ENCODE peak calls at places on chromosomes 16 and 17, in ten cellular contexts. One of them, this sample, is unnamed.

GRCh38 chr17:7217113-7217987 is 2.3 kb downstream of the DLG4 start:
- DNase-seq in tibial artery: no peak
- DNase-seq in ovary: peak; percentile 76
- DNase-seq in mucosa of descending colon: no peak
- DNase-seq in CD8-positive, alpha-beta T cell: no peak
- DNase-seq in lower leg skin: no peak
- DNase-seq in endodermal cell: peak; percentile 89
- DNase-seq in AG04450: no peak
- DNase-seq in BJ: no peak
- DNase-seq in endothelial cell of umbilical vein: peak; percentile 53
- DNase-seq in this sample: no peak

GRCh38 chr16:57773680-57774295 is 28.5 kb downstream of the KIFC3 start:
- DNase-seq in tibial artery: no peak
- DNase-seq in ovary: no peak
- DNase-seq in mucosa of descending colon: no peak
- DNase-seq in CD8-positive, alpha-beta T cell: no peak
- DNase-seq in lower leg skin: no peak
- DNase-seq in endodermal cell: no peak
- DNase-seq in AG04450: no peak
- DNase-seq in BJ: no peak
- DNase-seq in endothelial cell of umbilical vein: no peak
- DNase-seq in this sample: no peak

GRCh38 chr17:36198831-36199465 is 2.4 kb upstream of the CCL3L1 start:
- DNase-seq in tibial artery: no peak
- DNase-seq in ovary: no peak
- DNase-seq in mucosa of descending colon: no peak
- DNase-seq in CD8-positive, alpha-beta T cell: no peak
- DNase-seq in lower leg skin: no peak
- DNase-seq in endodermal cell: peak; percentile 44
- DNase-seq in AG04450: no peak
- DNase-seq in BJ: no peak
- DNase-seq in endothelial cell of umbilical vein: no peak
- DNase-seq in this sample: no peak

GRCh38 chr17:31750578-31750977 is 108.5 kb downstream of the COPRS start:
- DNase-seq in tibial artery: no peak
- DNase-seq in ovary: no peak
- DNase-seq in mucosa of descending colon: no peak
- DNase-seq in CD8-positive, alpha-beta T cell: no peak
- DNase-seq in lower leg skin: no peak
- DNase-seq in endodermal cell: no peak
- DNase-seq in AG04450: no peak
- DNase-seq in BJ: no peak
- DNase-seq in endothelial cell of umbilical vein: no peak
- DNase-seq in this sample: no peak

GRCh38 chr16:75244225-75244792 is 7.1 kb downstream of the BCAR1 start:
- DNase-seq in tibial artery: peak; percentile 94
- DNase-seq in ovary: peak; percentile 61
- DNase-seq in mucosa of descending colon: peak; percentile 75
- DNase-seq in CD8-positive, alpha-beta T cell: no peak
- DNase-seq in lower leg skin: no peak
- DNase-seq in endodermal cell: no peak
- DNase-seq in AG04450: no peak
- DNase-seq in BJ: no peak
- DNase-seq in endothelial cell of umbilical vein: peak; percentile 62
- DNase-seq in this sample: no peak

GRCh38 chr16:28935333-28935732 is 3.6 kb downstream of the CD19 start:
- DNase-seq in tibial artery: no peak
- DNase-seq in ovary: no peak
- DNase-seq in mucosa of descending colon: no peak
- DNase-seq in CD8-positive, alpha-beta T cell: no peak
- DNase-seq in lower leg skin: no peak
- DNase-seq in endodermal cell: no peak
- DNase-seq in AG04450: no peak
- DNase-seq in BJ: no peak
- DNase-seq in endothelial cell of umbilical vein: no peak
- DNase-seq in this sample: no peak

GRCh38 chr16:3589991-3590701 is 12.9 kb upstream of the NLRC3 start:
- DNase-seq in tibial artery: no peak
- DNase-seq in ovary: no peak
- DNase-seq in mucosa of descending colon: no peak
- DNase-seq in CD8-positive, alpha-beta T cell: no peak
- DNase-seq in lower leg skin: no peak
- DNase-seq in endodermal cell: no peak
- DNase-seq in AG04450: no peak
- DNase-seq in BJ: no peak
- DNase-seq in endothelial cell of umbilical vein: no peak
- DNase-seq in this sample: no peak

GRCh38 chr17:27408891-27409290 is 47.4 kb upstream of the KSR1 start:
- DNase-seq in tibial artery: no peak
- DNase-seq in ovary: no peak
- DNase-seq in mucosa of descending colon: no peak
- DNase-seq in CD8-positive, alpha-beta T cell: no peak
- DNase-seq in lower leg skin: peak; percentile 71
- DNase-seq in endodermal cell: no peak
- DNase-seq in AG04450: no peak
- DNase-seq in BJ: no peak
- DNase-seq in endothelial cell of umbilical vein: peak; percentile 4
- DNase-seq in this sample: no peak

GRCh38 chr17:19290047-19290705 is 53.0 kb downstream of the EPN2 start:
- DNase-seq in tibial artery: no peak
- DNase-seq in ovary: no peak
- DNase-seq in mucosa of descending colon: no peak
- DNase-seq in CD8-positive, alpha-beta T cell: no peak
- DNase-seq in lower leg skin: no peak
- DNase-seq in endodermal cell: peak; percentile 65
- DNase-seq in AG04450: no peak
- DNase-seq in BJ: no peak
- DNase-seq in endothelial cell of umbilical vein: no peak
- DNase-seq in this sample: no peak

GRCh38 chr16:397736-398332 is 835 bp downstream of the NME4 start:
- DNase-seq in tibial artery: peak; percentile 92
- DNase-seq in ovary: peak; percentile 70
- DNase-seq in mucosa of descending colon: peak; percentile 70
- DNase-seq in CD8-positive, alpha-beta T cell: no peak
- DNase-seq in lower leg skin: peak; percentile 94
- DNase-seq in endodermal cell: peak; percentile 95
- DNase-seq in AG04450: no peak
- DNase-seq in BJ: no peak
- DNase-seq in endothelial cell of umbilical vein: peak; percentile 49
- DNase-seq in this sample: no peak

GRCh38 chr17:79630821-79631639 is 20.2 kb upstream of the RBFOX3 start:
- DNase-seq in tibial artery: peak; percentile 40
- DNase-seq in ovary: peak; percentile 1
- DNase-seq in mucosa of descending colon: no peak
- DNase-seq in CD8-positive, alpha-beta T cell: no peak
- DNase-seq in lower leg skin: peak; percentile 72
- DNase-seq in endodermal cell: peak; percentile 40
- DNase-seq in AG04450: no peak
- DNase-seq in BJ: no peak
- DNase-seq in endothelial cell of umbilical vein: no peak
- DNase-seq in this sample: no peak

GRCh38 chr17:46159686-46160085 is 33.5 kb downstream of the KANSL1 start:
- DNase-seq in tibial artery: no peak
- DNase-seq in ovary: no peak
- DNase-seq in mucosa of descending colon: no peak
- DNase-seq in CD8-positive, alpha-beta T cell: no peak
- DNase-seq in lower leg skin: no peak
- DNase-seq in endodermal cell: no peak
- DNase-seq in AG04450: peak; percentile 54
- DNase-seq in BJ: peak; percentile 47
- DNase-seq in endothelial cell of umbilical vein: no peak
- DNase-seq in this sample: no peak

GRCh38 chr17:10205549-10206185 is 7.3 kb upstream of the GAS7 start:
- DNase-seq in tibial artery: no peak
- DNase-seq in ovary: no peak
- DNase-seq in mucosa of descending colon: no peak
- DNase-seq in CD8-positive, alpha-beta T cell: no peak
- DNase-seq in lower leg skin: no peak
- DNase-seq in endodermal cell: no peak
- DNase-seq in AG04450: no peak
- DNase-seq in BJ: no peak
- DNase-seq in endothelial cell of umbilical vein: no peak
- DNase-seq in this sample: no peak

GRCh38 chr16:82096641-82097040 is 61.6 kb downstream of the HSD17B2 start:
- DNase-seq in tibial artery: no peak
- DNase-seq in ovary: no peak
- DNase-seq in mucosa of descending colon: no peak
- DNase-seq in CD8-positive, alpha-beta T cell: no peak
- DNase-seq in lower leg skin: no peak
- DNase-seq in endodermal cell: no peak
- DNase-seq in AG04450: no peak
- DNase-seq in BJ: no peak
- DNase-seq in endothelial cell of umbilical vein: no peak
- DNase-seq in this sample: no peak

GRCh38 chr16:74469946-74470478 is 48.7 kb upstream of the CLEC18B start:
- DNase-seq in tibial artery: no peak
- DNase-seq in ovary: no peak
- DNase-seq in mucosa of descending colon: no peak
- DNase-seq in CD8-positive, alpha-beta T cell: no peak
- DNase-seq in lower leg skin: no peak
- DNase-seq in endodermal cell: no peak
- DNase-seq in AG04450: no peak
- DNase-seq in BJ: no peak
- DNase-seq in endothelial cell of umbilical vein: no peak
- DNase-seq in this sample: no peak

GRCh38 chr16:4945560-4946502 is 8.9 kb upstream of the PPL start:
- DNase-seq in tibial artery: peak; percentile 76
- DNase-seq in ovary: peak; percentile 70
- DNase-seq in mucosa of descending colon: no peak
- DNase-seq in CD8-positive, alpha-beta T cell: no peak
- DNase-seq in lower leg skin: peak; percentile 96
- DNase-seq in endodermal cell: no peak
- DNase-seq in AG04450: no peak
- DNase-seq in BJ: no peak
- DNase-seq in endothelial cell of umbilical vein: no peak
- DNase-seq in this sample: no peak

GRCh38 chr17:43085489-43085888 is 39.7 kb downstream of the BRCA1 start:
- DNase-seq in tibial artery: no peak
- DNase-seq in ovary: no peak
- DNase-seq in mucosa of descending colon: no peak
- DNase-seq in CD8-positive, alpha-beta T cell: no peak
- DNase-seq in lower leg skin: no peak
- DNase-seq in endodermal cell: no peak
- DNase-seq in AG04450: no peak
- DNase-seq in BJ: no peak
- DNase-seq in endothelial cell of umbilical vein: peak; percentile 7
- DNase-seq in this sample: peak; percentile 10
- TF ChIP-seq CTCF in tibial artery: no peak
- TF ChIP-seq CTCF in ovary: no peak
- TF ChIP-seq CTCF in mucosa of descending colon: no peak
- TF ChIP-seq CTCF in CD8-positive, alpha-beta T cell: no peak
- TF ChIP-seq CTCF in lower leg skin: no peak
- TF ChIP-seq CTCF in endodermal cell: peak; percentile 20
- TF ChIP-seq CTCF in AG04450: peak; percentile 29
- TF ChIP-seq CTCF in BJ: peak; percentile 20
- TF ChIP-seq CTCF in endothelial cell of umbilical vein: no peak
- TF ChIP-seq CTCF in this sample: peak; percentile 10

GRCh38 chr17:58537266-58537665 is 22.8 kb upstream of the MTMR4 start:
- DNase-seq in tibial artery: no peak
- DNase-seq in ovary: no peak
- DNase-seq in mucosa of descending colon: no peak
- DNase-seq in CD8-positive, alpha-beta T cell: no peak
- DNase-seq in lower leg skin: no peak
- DNase-seq in endodermal cell: no peak
- DNase-seq in AG04450: no peak
- DNase-seq in BJ: no peak
- DNase-seq in endothelial cell of umbilical vein: no peak
- DNase-seq in this sample: no peak
- H3K4me3 ChIP-seq in tibial artery: no peak overlapping the region
- H3K4me3 ChIP-seq in ovary: no peak overlapping the region
- H3K4me3 ChIP-seq in mucosa of descending colon: no peak overlapping the region
- H3K4me3 ChIP-seq in CD8-positive, alpha-beta T cell: no peak overlapping the region
- H3K4me3 ChIP-seq in lower leg skin: no peak overlapping the region
- H3K4me3 ChIP-seq in endodermal cell: no peak overlapping the region
- H3K4me3 ChIP-seq in AG04450: no peak overlapping the region
- H3K4me3 ChIP-seq in BJ: no peak overlapping the region
- H3K4me3 ChIP-seq in endothelial cell of umbilical vein: no peak overlapping the region
- H3K4me3 ChIP-seq in this sample: no peak overlapping the region

GRCh38 chr16:8251727-8252126 is 338.6 kb downstream of the TMEM114 start:
- DNase-seq in tibial artery: no peak
- DNase-seq in ovary: no peak
- DNase-seq in mucosa of descending colon: no peak
- DNase-seq in CD8-positive, alpha-beta T cell: no peak
- DNase-seq in lower leg skin: no peak
- DNase-seq in endodermal cell: no peak
- DNase-seq in AG04450: no peak
- DNase-seq in BJ: no peak
- DNase-seq in endothelial cell of umbilical vein: no peak
- DNase-seq in this sample: no peak
- TF ChIP-seq CTCF in tibial artery: no peak
- TF ChIP-seq CTCF in ovary: no peak
- TF ChIP-seq CTCF in mucosa of descending colon: no peak
- TF ChIP-seq CTCF in CD8-positive, alpha-beta T cell: no peak
- TF ChIP-seq CTCF in lower leg skin: no peak
- TF ChIP-seq CTCF in endodermal cell: no peak
- TF ChIP-seq CTCF in AG04450: no peak
- TF ChIP-seq CTCF in BJ: no peak
- TF ChIP-seq CTCF in endothelial cell of umbilical vein: no peak
- TF ChIP-seq CTCF in this sample: no peak

GRCh38 chr17:58327363-58328194 is 1.0 kb downstream of the TSPOAP1 start:
- DNase-seq in tibial artery: no peak
- DNase-seq in ovary: no peak
- DNase-seq in mucosa of descending colon: no peak
- DNase-seq in CD8-positive, alpha-beta T cell: no peak
- DNase-seq in lower leg skin: no peak
- DNase-seq in endodermal cell: no peak
- DNase-seq in AG04450: no peak
- DNase-seq in BJ: no peak
- DNase-seq in endothelial cell of umbilical vein: no peak
- DNase-seq in this sample: no peak

GRCh38 chr17:58328195-58329034 is at the start of gene TSPOAP1:
- DNase-seq in tibial artery: no peak
- DNase-seq in ovary: no peak
- DNase-seq in mucosa of descending colon: no peak
- DNase-seq in CD8-positive, alpha-beta T cell: no peak
- DNase-seq in lower leg skin: no peak
- DNase-seq in endodermal cell: peak; percentile 89
- DNase-seq in AG04450: no peak
- DNase-seq in BJ: no peak
- DNase-seq in endothelial cell of umbilical vein: no peak
- DNase-seq in this sample: no peak

GRCh38 chr17:58330544-58330996 is 2.0 kb upstream of the TSPOAP1 start:
- DNase-seq in tibial artery: no peak
- DNase-seq in ovary: no peak
- DNase-seq in mucosa of descending colon: no peak
- DNase-seq in CD8-positive, alpha-beta T cell: no peak
- DNase-seq in lower leg skin: no peak
- DNase-seq in endodermal cell: no peak
- DNase-seq in AG04450: no peak
- DNase-seq in BJ: no peak
- DNase-seq in endothelial cell of umbilical vein: no peak
- DNase-seq in this sample: no peak

GRCh38 chr17:58329808-58330543 is 1.4 kb upstream of the TSPOAP1 start:
- DNase-seq in tibial artery: no peak
- DNase-seq in ovary: no peak
- DNase-seq in mucosa of descending colon: no peak
- DNase-seq in CD8-positive, alpha-beta T cell: no peak
- DNase-seq in lower leg skin: no peak
- DNase-seq in endodermal cell: no peak
- DNase-seq in AG04450: no peak
- DNase-seq in BJ: no peak
- DNase-seq in endothelial cell of umbilical vein: no peak
- DNase-seq in this sample: no peak

GRCh38 chr17:58329035-58329807 is 626 bp upstream of the TSPOAP1 start:
- DNase-seq in tibial artery: no peak
- DNase-seq in ovary: no peak
- DNase-seq in mucosa of descending colon: peak; percentile 44
- DNase-seq in CD8-positive, alpha-beta T cell: no peak
- DNase-seq in lower leg skin: no peak
- DNase-seq in endodermal cell: no peak
- DNase-seq in AG04450: no peak
- DNase-seq in BJ: no peak
- DNase-seq in endothelial cell of umbilical vein: no peak
- DNase-seq in this sample: no peak
- H3K4me3 ChIP-seq in tibial artery: no peak overlapping the region
- H3K4me3 ChIP-seq in ovary: no peak overlapping the region
- H3K4me3 ChIP-seq in mucosa of descending colon: no peak overlapping the region
- H3K4me3 ChIP-seq in CD8-positive, alpha-beta T cell: peak overlapping the region; percentile 90
- H3K4me3 ChIP-seq in lower leg skin: no peak overlapping the region
- H3K4me3 ChIP-seq in endodermal cell: no peak overlapping the region
- H3K4me3 ChIP-seq in AG04450: no peak overlapping the region
- H3K4me3 ChIP-seq in BJ: no peak overlapping the region
- H3K4me3 ChIP-seq in endothelial cell of umbilical vein: no peak overlapping the region
- H3K4me3 ChIP-seq in this sample: no peak overlapping the region